ENCODE peak calls at places on chromosomes 3 and 15, in five cellular contexts. N is lung microvascular endothelial cell; R is glutamatergic neuron; W is activated effector memory CD4-positive, alpha-beta T cell treated with anti-CD3 and anti-CD28 coated beads, Interleukin-2, amount 50 U/mL, for 16 hours; K is NCI-H226. Y is an unnamed sample.

GRCh38 chr3:139689122-139689521 is 11.3 kb upstream of the NMNAT3 start:
- DNase-seq in N (no peak), R (peak), W (no peak), K (no peak), Y (no peak)

GRCh38 chr3:8052599-8053185 is 448.9 kb upstream of the LMCD1 start:
- DNase-seq in N (no peak), R (no peak), W (no peak), K (no peak), Y (peak)

GRCh38 chr15:81400640-81401236 is 26.7 kb upstream of the TMC3 start:
- DNase-seq in N (peak), R (no peak), W (no peak), K (peak), Y (no peak)

GRCh38 chr3:108036984-108037741 is 53.7 kb downstream of the CD47 start:
- DNase-seq in N (peak), R (no peak), W (no peak), K (no peak), Y (no peak)

GRCh38 chr3:27729748-27730611 is 7.9 kb upstream of the EOMES start:
- DNase-seq in N (no peak), R (peak), W (no peak), K (no peak), Y (no peak)

GRCh38 chr3:192727032-192727847 is at the start of gene FGF12:
- DNase-seq in N (peak), R (peak), W (peak), K (peak), Y (peak)

GRCh38 chr3:28726840-28727239 is 378.2 kb upstream of the AZI2 start:
- DNase-seq in N (peak), R (peak), W (no peak), K (peak), Y (peak)

GRCh38 chr3:73623316-73623715 is 1.4 kb downstream of the PDZRN3 start:
- DNase-seq in N (no peak), R (no peak), W (no peak), K (no peak), Y (no peak)

GRCh38 chr3:70824785-70825184 is 512.3 kb upstream of the MDFIC2 start:
- DNase-seq in N (peak), R (no peak), W (no peak), K (peak), Y (no peak)

GRCh38 chr15:50241684-50242450 is 23.7 kb downstream of the HDC start:
- DNase-seq in N (no peak), R (no peak), W (no peak), K (peak), Y (no peak)

Y was measured in BE2C.